ENCODE peak calls at places on chromosomes 5 and 9, in seven cellular contexts. Q, W, K, M, N, S and B are unnamed samples.

GRCh38 chr5:26940981-26941380 is 97.4 kb downstream of the CDH9 start:
- DNase-seq in Q (no peak), S (no peak), N (peak; percentile 35), M (no peak), W (no peak), K (no peak), B (no peak)

GRCh38 chr5:103562084-103562452 is 521 bp downstream of the NUDT12 start:
- DNase-seq in Q (peak; percentile 2), W (no peak), N (no peak), K (no peak), M (no peak), S (no peak), B (no peak)

GRCh38 chr9:121902483-121903135 is 190.5 kb downstream of the TTLL11 start:
- DNase-seq in S (no peak), M (peak; percentile 96), W (peak; percentile 47), K (peak; percentile 77), N (peak; percentile 98), Q (no peak), B (peak; percentile 63)

GRCh38 chr5:425714-426113 is 17.3 kb upstream of the EXOC3 start:
- DNase-seq in S (no peak), K (no peak), N (no peak), M (peak; percentile 41), Q (no peak), W (no peak), B (no peak)

GRCh38 chr5:97998946-97999345 is 774.5 kb upstream of the RGMB start:
- DNase-seq in M (peak; percentile 85), S (no peak), K (no peak), W (no peak), Q (no peak), N (no peak), B (no peak)

GRCh38 chr9:114372971-114373591 is 14.7 kb downstream of the AKNA start:
- DNase-seq in M (no peak), W (no peak), S (no peak), K (no peak), Q (no peak), N (no peak), B (no peak)

GRCh38 chr5:31531543-31531887 is 378 bp downstream of the DROSHA start:
- DNase-seq in W (no peak), M (peak; percentile 19), Q (peak; percentile 36), S (peak; percentile 8), K (no peak), N (peak; percentile 16), B (no peak)

GRCh38 chr9:127923771-127924170 is 6.8 kb downstream of the PIP5KL1 start:
- DNase-seq in M (peak; percentile 92), Q (no peak), K (peak; percentile 87), N (peak; percentile 95), W (peak; percentile 71), S (no peak), B (no peak)

GRCh38 chr5:157324237-157324636 is 58.3 kb downstream of the CYFIP2 start:
- DNase-seq in S (no peak), W (no peak), K (no peak), Q (peak; percentile 19), M (no peak), N (no peak), B (no peak)

GRCh38 chr9:16729656-16730055 is 140.8 kb downstream of the BNC2 start:
- DNase-seq in W (no peak), M (no peak), Q (no peak), N (no peak), K (no peak), S (no peak), B (no peak)

GRCh38 chr9:129851821-129852220 is 16.6 kb downstream of the USP20 start:
- DNase-seq in Q (no peak), S (no peak), K (no peak), M (no peak), W (no peak), N (no peak), B (no peak)

GRCh38 chr9:114282104-114282485 is 40.8 kb upstream of the ORM1 start:
- DNase-seq in M (no peak), S (no peak), Q (no peak), N (no peak), W (no peak), K (no peak), B (no peak)

GRCh38 chr5:76081811-76082783 is 1.1 kb upstream of the SV2C start:
- DNase-seq in M (no peak), N (no peak), K (no peak), W (no peak), S (no peak), Q (peak; percentile 30), B (no peak)

GRCh38 chr5:141686648-141687416 is 4.8 kb upstream of the ARAP3 start:
- DNase-seq in S (no peak), W (no peak), Q (no peak), M (no peak), K (no peak), N (no peak), B (no peak)